ENCODE peak calls at places on chromosomes 16 and 17, in eight cellular contexts. C is A172, M is EL, W is Right ventricle myocardium superior, Y is left ventricle myocardium superior, A is retinal pigment epithelial cell, O is left lung, V is fibroblast of pulmonary artery. E is an unnamed sample.

GRCh38 chr17:5194346-5194745 is 2.7 kb upstream of the ZNF594 start:
- DNase-seq in C (no peak), A (no peak), M (peak; percentile 56), V (no peak), O (no peak), Y (no peak), W (no peak), E (no peak)

GRCh38 chr17:79714129-79714528 is 16.6 kb upstream of the ENPP7 start:
- DNase-seq in M (no peak), W (no peak), Y (no peak), A (no peak), V (no peak), C (no peak), O (no peak), E (no peak)

GRCh38 chr17:80122026-80122575 is 20.7 kb downstream of the GAA start:
- DNase-seq in C (no peak), W (no peak), M (no peak), Y (no peak), V (no peak), O (no peak), A (no peak), E (no peak)

GRCh38 chr16:69150146-69150865 is 17.9 kb downstream of the UTP4 start:
- DNase-seq in O (no peak), C (peak; percentile 80), A (no peak), Y (no peak), W (no peak), V (peak; percentile 90), M (peak; percentile 76), E (peak; percentile 59)

GRCh38 chr17:81713004-81713555 is 996 bp downstream of the SLC25A10 start:
- DNase-seq in A (no peak), Y (peak; percentile 34), O (no peak), V (no peak), C (no peak), W (no peak), M (peak; percentile 27), E (no peak)

GRCh38 chr16:81779540-81780320 is 639 bp downstream of the PLCG2 start:
- DNase-seq in V (peak; percentile 4), Y (peak; percentile 58), W (peak; percentile 64), O (peak; percentile 92), A (no peak), C (no peak), M (peak; percentile 8), E (no peak)

GRCh38 chr17:46935658-46936266 is 12.8 kb downstream of the GOSR2 start:
- DNase-seq in W (no peak), C (peak; percentile 86), M (no peak), O (no peak), Y (no peak), V (peak; percentile 62), A (no peak), E (no peak)

GRCh38 chr17:64447526-64447925 is 1.4 kb upstream of the MILR1 start:
- DNase-seq in W (no peak), Y (no peak), C (no peak), V (no peak), O (no peak), A (no peak), M (no peak), E (no peak)

GRCh38 chr17:72525225-72525988 is 404.6 kb downstream of the SOX9 start:
- DNase-seq in O (no peak), M (no peak), A (no peak), V (no peak), C (no peak), W (no peak), Y (no peak), E (no peak)

GRCh38 chr16:53099318-53100130 is 44.7 kb downstream of the CHD9 start:
- DNase-seq in C (peak; percentile 96), W (peak; percentile 95), O (peak; percentile 96), Y (peak; percentile 95), V (peak; percentile 96), A (peak; percentile 72), M (peak; percentile 95), E (peak; percentile 94)

GRCh38 chr17:5773942-5774341 is 189.6 kb upstream of the NLRP1 start:
- DNase-seq in M (no peak), W (no peak), Y (no peak), V (no peak), A (no peak), O (no peak), C (no peak), E (no peak)

GRCh38 chr17:17580662-17581470 is 10.6 kb downstream of the PEMT start:
- DNase-seq in C (no peak), O (no peak), M (peak; percentile 34), Y (no peak), A (no peak), V (peak; percentile 9), W (no peak), E (no peak)

GRCh38 chr17:73713136-73713535 is 68.9 kb upstream of the SDK2 start:
- DNase-seq in M (no peak), A (no peak), Y (no peak), O (no peak), C (no peak), V (no peak), W (no peak), E (no peak)

GRCh38 chr17:69762766-69763165 is 312.3 kb upstream of the KCNJ16 start:
- DNase-seq in O (no peak), Y (no peak), A (no peak), W (no peak), C (no peak), V (no peak), M (no peak), E (no peak)

GRCh38 chr16:88074041-88074440 is 122.8 kb downstream of the BANP start:
- DNase-seq in O (no peak), V (no peak), W (peak; percentile 13), M (no peak), C (no peak), Y (peak; percentile 3), A (no peak), E (no peak)

GRCh38 chr17:3479988-3480387 is 4.2 kb downstream of the ASPA start:
- DNase-seq in V (no peak), O (no peak), W (no peak), A (no peak), Y (no peak), C (no peak), M (no peak), E (no peak)

GRCh38 chr17:75619506-75620431 is 13.5 kb upstream of the SMIM5 start:
- DNase-seq in Y (no peak), A (no peak), O (no peak), M (peak; percentile 53), W (no peak), V (peak; percentile 50), C (peak; percentile 27), E (no peak)

GRCh38 chr17:77914440-77915254 is 43.9 kb upstream of the TNRC6C start:
- DNase-seq in O (no peak), C (no peak), Y (no peak), V (no peak), M (no peak), A (no peak), W (no peak), E (no peak)

GRCh38 chr17:1504866-1505265 is 11.5 kb downstream of the INPP5K start:
- DNase-seq in C (no peak), Y (no peak), O (no peak), A (no peak), V (no peak), W (no peak), M (no peak), E (no peak)

GRCh38 chr17:13311301-13311700 is 290.4 kb downstream of the HS3ST3A1 start:
- DNase-seq in C (peak; percentile 87), Y (no peak), M (peak; percentile 85), W (no peak), O (no peak), V (peak; percentile 12), A (peak; percentile 69), E (no peak)

GRCh38 chr17:35546489-35546888 is 9.0 kb upstream of the SLFN12L start:
- DNase-seq in C (no peak), Y (no peak), M (no peak), W (no peak), V (no peak), A (no peak), O (no peak), E (no peak)

GRCh38 chr17:42632949-42633444 is 23.5 kb downstream of the TUBG1 start:
- DNase-seq in Y (no peak), C (peak; percentile 34), O (no peak), W (no peak), M (no peak), A (no peak), V (no peak), E (no peak)

GRCh38 chr17:17151962-17152361 is 54.2 kb downstream of the PLD6 start:
- DNase-seq in Y (peak; percentile 93), M (peak; percentile 97), A (peak; percentile 66), W (peak; percentile 94), O (peak; percentile 84), C (peak; percentile 99), V (peak; percentile 92), E (peak; percentile 74)

GRCh38 chr16:1469693-1470201 is 5.1 kb downstream of the CLCN7 start:
- DNase-seq in A (no peak), O (peak; percentile 75), W (no peak), V (no peak), M (no peak), Y (peak; percentile 29), C (no peak), E (no peak)

GRCh38 chr16:54493076-54493475 is 206.5 kb upstream of the IRX3 start:
- DNase-seq in Y (no peak), O (no peak), C (peak; percentile 35), A (peak; percentile 10), V (peak; percentile 30), M (peak; percentile 44), W (no peak), E (no peak)

GRCh38 chr16:27703545-27703944 is 153.6 kb downstream of the KATNIP start:
- DNase-seq in Y (no peak), W (no peak), O (no peak), M (peak; percentile 27), V (peak; percentile 63), C (no peak), A (no peak), E (no peak)

GRCh38 chr17:82568997-82569393 is 49.5 kb downstream of the FOXK2 start:
- DNase-seq in C (no peak), Y (no peak), O (no peak), W (no peak), A (no peak), V (no peak), M (no peak), E (no peak)

GRCh38 chr17:18187816-18188761 is 4.5 kb downstream of the ALKBH5 start:
- DNase-seq in Y (peak; percentile 67), O (peak; percentile 34), C (peak; percentile 27), A (no peak), V (peak; percentile 41), W (peak; percentile 53), M (peak; percentile 76), E (no peak)

GRCh38 chr17:58531661-58532554 is 17.5 kb upstream of the MTMR4 start:
- DNase-seq in A (no peak), V (peak; percentile 39), W (peak; percentile 83), C (no peak), Y (peak; percentile 86), M (peak; percentile 54), O (peak; percentile 94), E (peak; percentile 90)

GRCh38 chr16:29830774-29831173 is 10.5 kb downstream of the MVP start:
- DNase-seq in W (no peak), A (no peak), C (no peak), Y (no peak), O (no peak), M (no peak), V (no peak), E (no peak)

E was measured in putamen.